ENCODE peak calls at places on chromosomes 3 and 15, in four cellular contexts. L, P, U and T are unnamed samples.

GRCh38 chr3:50830451-50830850 is 155.7 kb downstream of the DOCK3 start:
- DNase-seq in L (no peak), U (no peak), P (no peak), T (no peak)

GRCh38 chr3:101784850-101785613 is 6.0 kb downstream of the NXPE3 start:
- DNase-seq in P (no peak), L (no peak), U (no peak), T (no peak)

GRCh38 chr3:107545680-107546120 is 22.9 kb downstream of the BBX start:
- DNase-seq in P (no peak), U (peak), L (no peak), T (no peak)

GRCh38 chr15:60079210-60079609 is 75.1 kb downstream of the FOXB1 start:
- DNase-seq in U (no peak), P (no peak), L (no peak), T (no peak)

GRCh38 chr3:156358232-156358631 is 196.7 kb downstream of the SSR3 start:
- DNase-seq in P (no peak), L (no peak), U (no peak), T (no peak)

GRCh38 chr3:184361932-184362667 is 590 bp downstream of the POLR2H start:
- DNase-seq in L (peak), U (peak), P (peak), T (peak)

GRCh38 chr3:134794950-134795775 is at the start of gene EPHB1:
- DNase-seq in L (peak), U (peak), P (peak), T (peak)

GRCh38 chr3:122936335-122936734 is 91.2 kb downstream of the SEMA5B start:
- DNase-seq in P (no peak), L (no peak), U (no peak), T (no peak)

GRCh38 chr15:33244471-33244870 is 50.0 kb upstream of the FMN1 start:
- DNase-seq in L (no peak), P (no peak), U (no peak), T (no peak)

GRCh38 chr15:92170897-92171296 is 222.8 kb upstream of the ST8SIA2 start:
- DNase-seq in L (no peak), U (no peak), P (no peak), T (no peak)

GRCh38 chr3:125602752-125603649 is 7.7 kb upstream of the OSBPL11 start:
- DNase-seq in L (no peak), U (peak), P (no peak), T (no peak)

GRCh38 chr3:9901967-9902366 is 681 bp upstream of the IL17RE start:
- DNase-seq in P (no peak), U (no peak), L (no peak), T (no peak)

GRCh38 chr15:49370782-49371181 is 52.3 kb upstream of the FGF7 start:
- DNase-seq in U (no peak), L (no peak), P (no peak), T (no peak)

GRCh38 chr15:92545996-92546395 is 109.6 kb downstream of the FAM174B start:
- DNase-seq in L (no peak), U (no peak), P (no peak), T (no peak)

GRCh38 chr3:127162947-127163645 is 29.8 kb upstream of the PRR23E start:
- DNase-seq in P (peak), U (no peak), L (no peak), T (no peak)

GRCh38 chr3:129984124-129984523 is 9.6 kb downstream of the TRH start:
- DNase-seq in P (no peak), U (no peak), L (no peak), T (no peak)

GRCh38 chr3:127688416-127689265 is 15.9 kb downstream of the ABTB1 start:
- DNase-seq in P (peak), U (no peak), L (no peak), T (no peak)

GRCh38 chr15:29420188-29420587 is 150.6 kb upstream of the NSMCE3 start:
- DNase-seq in L (no peak), P (no peak), U (no peak), T (no peak)